ENCODE peak calls at places on chromosomes 3 and 15, in five cellular contexts. U, D, P, L and K are unnamed samples.

GRCh38 chr15:66524801-66525200 is 19.7 kb downstream of the ZWILCH start:
- DNase-seq in U (no peak), D (no peak), P (no peak), L (no peak), K (no peak)

GRCh38 chr3:46087871-46088270 is 60.6 kb upstream of the XCR1 start:
- DNase-seq in U (no peak), D (peak), P (no peak), L (peak), K (peak)

GRCh38 chr3:166304509-166305063 is 467.4 kb upstream of the BCHE start:
- DNase-seq in U (no peak), D (no peak), P (no peak), L (no peak), K (no peak)

GRCh38 chr15:73362900-73363299 is 5.9 kb downstream of the HCN4 start:
- DNase-seq in U (no peak), D (no peak), P (no peak), L (no peak), K (no peak)

GRCh38 chr15:97085806-97086205 is 755.3 kb downstream of the NR2F2 start:
- DNase-seq in U (no peak), D (no peak), P (no peak), L (no peak), K (no peak)

GRCh38 chr15:99452728-99453643 is 112.8 kb upstream of the MEF2A start:
- DNase-seq in U (peak), D (peak), P (peak), L (peak), K (peak)

GRCh38 chr15:64096486-64097431 is 977 bp downstream of the SNX1 start:
- DNase-seq in U (no peak), D (no peak), P (no peak), L (peak), K (peak)

GRCh38 chr3:64166584-64167155 is 58.6 kb downstream of the PRICKLE2 start:
- DNase-seq in U (no peak), D (no peak), P (no peak), L (no peak), K (no peak)

GRCh38 chr3:32797776-32798175 is 20.0 kb upstream of the TRIM71 start:
- DNase-seq in U (no peak), D (no peak), P (no peak), L (no peak), K (no peak)

GRCh38 chr15:57867970-57868791 is 161.7 kb downstream of the POLR2M start:
- DNase-seq in U (no peak), D (no peak), P (no peak), L (no peak), K (peak)

GRCh38 chr3:154954750-154955149 is 125.4 kb upstream of the MME start:
- DNase-seq in U (no peak), D (no peak), P (no peak), L (peak), K (peak)

GRCh38 chr3:128761392-128761791 is 35.4 kb downstream of the RAB7A start:
- DNase-seq in U (no peak), D (no peak), P (no peak), L (no peak), K (no peak)

GRCh38 chr3:84772841-84773240 is 185.9 kb upstream of the CADM2 start:
- DNase-seq in U (no peak), D (no peak), P (no peak), L (no peak), K (no peak)

GRCh38 chr3:152374260-152374990 is 105.7 kb downstream of the MBNL1 start:
- DNase-seq in U (no peak), D (no peak), P (no peak), L (no peak), K (no peak)

GRCh38 chr3:101166150-101166549 is 154.2 kb downstream of the IMPG2 start:
- DNase-seq in U (no peak), D (no peak), P (no peak), L (no peak), K (no peak)

GRCh38 chr15:39291036-39291435 is 289.8 kb upstream of the THBS1 start:
- DNase-seq in U (no peak), D (no peak), P (no peak), L (no peak), K (no peak)

GRCh38 chr15:66701422-66702034 is 508 bp upstream of the SMAD6 start:
- DNase-seq in U (peak), D (peak), P (no peak), L (no peak), K (no peak)

GRCh38 chr3:81910244-81910852 is 148.9 kb upstream of the GBE1 start:
- DNase-seq in U (no peak), D (no peak), P (no peak), L (peak), K (peak)

GRCh38 chr15:74007820-74008371 is 13.4 kb downstream of the PML start:
- DNase-seq in U (no peak), D (no peak), P (no peak), L (no peak), K (no peak)

GRCh38 chr15:42131826-42132806 is 24.3 kb downstream of the PLA2G4F start:
- DNase-seq in U (no peak), D (no peak), P (no peak), L (no peak), K (no peak)

GRCh38 chr15:43868412-43868811 is 41.6 kb downstream of the WDR76 start:
- DNase-seq in U (no peak), D (no peak), P (no peak), L (no peak), K (no peak)

GRCh38 chr3:107421170-107421792 is 44.0 kb downstream of the CCDC54 start:
- DNase-seq in U (no peak), D (no peak), P (no peak), L (peak), K (peak)

GRCh38 chr3:16301490-16301889 is 36.5 kb downstream of the OXNAD1 start:
- DNase-seq in U (no peak), D (no peak), P (no peak), L (no peak), K (no peak)

GRCh38 chr15:44811347-44811746 is 75.0 kb downstream of the TRIM69 start:
- DNase-seq in U (no peak), D (no peak), P (no peak), L (no peak), K (no peak)

GRCh38 chr15:64566629-64567427 is 106.5 kb downstream of the ZNF609 start:
- DNase-seq in U (no peak), D (no peak), P (no peak), L (no peak), K (peak)

GRCh38 chr15:62889734-62890505 is 152.6 kb upstream of the TPM1 start:
- DNase-seq in U (no peak), D (no peak), P (no peak), L (peak), K (no peak)

GRCh38 chr3:157274644-157275137 is 114.7 kb upstream of the CCNL1 start:
- DNase-seq in U (no peak), D (no peak), P (no peak), L (no peak), K (no peak)

GRCh38 chr3:172319653-172320052 is 128.6 kb downstream of the GHSR start:
- DNase-seq in U (no peak), D (no peak), P (no peak), L (no peak), K (no peak)

GRCh38 chr3:129984124-129984523 is 9.6 kb downstream of the TRH start:
- DNase-seq in U (no peak), D (no peak), P (no peak), L (no peak), K (no peak)

GRCh38 chr3:148062590-148062989 is 635.1 kb upstream of the AGTR1 start:
- DNase-seq in U (no peak), D (no peak), P (no peak), L (no peak), K (no peak)

GRCh38 chr3:13716540-13717221 is 163.2 kb downstream of the WNT7A start:
- DNase-seq in U (peak), D (no peak), P (peak), L (no peak), K (peak)

GRCh38 chr15:78070049-78070698 is 7.3 kb downstream of the TBC1D2B start:
- DNase-seq in U (peak), D (peak), P (no peak), L (no peak), K (peak)
- H3K4me3 ChIP-seq in U (no peak), D (no peak), P (no peak), L (no peak), K (peak)

DNA sequence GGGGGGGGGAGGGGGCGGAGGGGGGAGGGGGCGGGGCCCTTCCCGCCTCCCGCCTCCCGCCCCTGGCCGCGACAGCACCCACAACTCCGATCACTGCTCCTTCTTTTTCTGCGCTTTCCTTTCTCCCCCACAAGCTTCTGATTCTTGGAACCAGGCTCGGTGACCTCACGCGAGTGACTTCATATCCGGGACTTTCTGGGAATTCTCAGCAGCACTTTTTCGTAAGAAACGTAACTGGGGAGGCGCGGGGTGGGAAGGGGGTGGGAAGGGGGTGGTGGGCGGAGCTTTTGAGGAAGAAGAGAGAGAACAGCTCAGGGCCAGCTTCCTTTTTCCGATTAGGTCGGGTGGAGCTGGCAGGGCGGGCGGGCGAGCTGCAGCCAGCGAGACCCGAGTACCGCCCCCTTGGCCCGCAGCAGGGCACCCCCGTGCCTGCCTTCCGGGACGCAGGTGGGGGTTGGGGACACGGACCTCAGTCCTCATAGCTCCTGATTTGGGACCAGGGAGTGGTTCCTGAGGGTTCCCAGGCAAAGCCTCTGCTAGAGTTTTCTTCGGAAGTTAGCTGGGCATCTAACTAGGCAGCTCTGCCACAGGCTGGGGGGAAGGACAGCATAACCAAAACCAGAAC is 14.6 kb downstream of the XIRP1 start:
- DNase-seq in U (peak), D (peak), P (peak), L (peak), K (peak)
- TF ChIP-seq POLR2A in U (no peak), D (no peak), P (peak), L (peak), K (no peak)

DNA sequence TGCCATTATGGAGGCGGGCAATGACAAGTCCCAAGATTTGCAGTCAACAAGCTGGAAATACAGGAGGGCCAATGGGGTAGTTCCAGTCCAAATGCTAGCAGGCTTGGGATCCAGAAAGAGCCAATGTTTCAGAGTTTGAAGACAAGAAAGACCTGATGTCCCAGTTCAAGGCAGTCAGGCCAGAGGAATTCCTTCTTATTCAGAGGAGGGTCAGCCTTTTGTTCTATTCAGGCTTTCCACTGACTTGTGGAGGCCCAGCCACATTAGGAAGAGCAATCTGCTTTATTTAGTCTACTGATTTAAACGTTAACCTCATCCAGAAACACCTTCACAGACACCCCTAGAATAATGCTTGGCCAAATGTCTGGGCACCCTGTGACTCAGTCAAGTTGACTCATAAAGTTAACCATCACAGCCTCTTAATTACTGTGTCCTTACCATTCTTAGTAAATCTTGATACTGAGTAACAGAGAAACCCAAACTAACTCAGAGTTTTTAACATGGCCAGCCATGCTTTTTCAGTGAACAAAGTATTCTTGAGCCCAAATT is 50.9 kb upstream of the NPHP3 start:
- DNase-seq in U (no peak), D (no peak), P (no peak), L (no peak), K (no peak)
- H3K4me3 ChIP-seq in U (no peak), D (no peak), P (no peak), L (no peak), K (no peak)

DNA sequence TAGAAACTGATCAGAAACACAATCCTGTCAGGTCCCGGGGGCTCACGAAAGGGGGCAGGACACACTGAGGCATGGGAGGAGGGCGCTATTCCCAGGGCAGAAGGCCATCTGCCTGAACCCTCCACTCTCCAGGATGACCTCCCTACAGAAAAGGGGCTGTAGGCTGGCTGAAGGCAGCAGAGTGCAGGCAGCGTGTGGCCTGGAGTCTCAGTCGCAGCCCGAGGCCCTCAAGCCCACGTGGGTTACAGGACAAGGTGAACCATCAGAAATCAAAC is 18.3 kb upstream of the LRRK1 start:
- DNase-seq in U (no peak), D (no peak), P (no peak), L (no peak), K (no peak)
- TF ChIP-seq POLR2A in U (no peak), D (no peak), P (no peak), L (no peak), K (no peak)